ENCODE peak calls at places on chromosome 18, in ten cellular contexts. W, P, B, L, Z, N, F, A, I and K are unnamed samples.

GRCh38 chr18:74928194-74928968 is 280.6 kb downstream of the PTGR3 start:
- DNase-seq in B (no peak), N (no peak), A (no peak), F (no peak), W (no peak), Z (no peak), P (no peak), I (no peak), L (no peak), K (no peak)

GRCh38 chr18:21134895-21135294 is 23.3 kb upstream of the ROCK1 start:
- DNase-seq in A (no peak), P (no peak), Z (no peak), W (no peak), N (no peak), L (no peak), F (no peak), I (peak), B (peak), K (no peak)

GRCh38 chr18:22391571-22392359 is 25.9 kb downstream of the CTAGE1 start:
- DNase-seq in W (no peak), A (no peak), B (no peak), L (no peak), I (no peak), F (no peak), Z (peak), N (no peak), P (peak), K (no peak)

GRCh38 chr18:500556-501405 is at the start of gene COLEC12:
- DNase-seq in N (peak), F (no peak), L (no peak), Z (no peak), P (no peak), A (peak), W (peak), B (no peak), I (peak), K (no peak)

GRCh38 chr18:49023281-49023937 is 72.6 kb upstream of the SMAD7 start:
- DNase-seq in Z (no peak), L (no peak), A (no peak), P (no peak), W (no peak), F (no peak), B (no peak), N (no peak), I (no peak), K (no peak)

GRCh38 chr18:41131050-41131449 is 824.0 kb upstream of the PIK3C3 start:
- DNase-seq in P (no peak), I (no peak), F (no peak), N (no peak), A (no peak), L (no peak), Z (no peak), B (no peak), W (no peak), K (no peak)

GRCh38 chr18:42112657-42113420 is 157.8 kb downstream of the PIK3C3 start:
- DNase-seq in W (no peak), A (no peak), F (no peak), L (no peak), I (peak), B (no peak), N (no peak), P (peak), Z (no peak), K (no peak)

GRCh38 chr18:13137939-13138821 is 80.4 kb upstream of the LDLRAD4 start:
- DNase-seq in P (peak), I (no peak), B (peak), N (no peak), A (peak), Z (peak), F (peak), L (no peak), W (peak), K (no peak)

GRCh38 chr18:12516049-12516677 is 108.4 kb downstream of the PRELID3A start:
- DNase-seq in N (no peak), Z (no peak), A (no peak), W (no peak), P (no peak), F (no peak), L (no peak), I (peak), B (no peak), K (peak)

GRCh38 chr18:2692508-2692907 is 37.0 kb downstream of the SMCHD1 start:
- DNase-seq in N (no peak), A (no peak), Z (no peak), L (no peak), W (no peak), B (no peak), F (no peak), P (no peak), I (no peak), K (no peak)

GRCh38 chr18:9475643-9476580 is 599 bp downstream of the RALBP1 start:
- DNase-seq in P (peak), I (peak), N (no peak), B (peak), Z (peak), L (no peak), W (no peak), A (no peak), F (peak), K (no peak)

GRCh38 chr18:58176915-58177717 is 133.1 kb downstream of the NEDD4L start:
- DNase-seq in N (no peak), A (no peak), F (no peak), B (no peak), Z (no peak), L (no peak), P (peak), I (peak), W (no peak), K (no peak)

GRCh38 chr18:24937624-24938285 is 414.2 kb downstream of the ZNF521 start:
- DNase-seq in P (no peak), F (no peak), A (no peak), Z (no peak), N (no peak), B (no peak), L (no peak), I (no peak), W (no peak), K (peak)

GRCh38 chr18:51070545-51070944 is 40.5 kb downstream of the SMAD4 start:
- DNase-seq in A (no peak), N (no peak), Z (no peak), L (no peak), I (no peak), W (no peak), P (no peak), B (no peak), F (no peak), K (no peak)

GRCh38 chr18:9643549-9643948 is 29.2 kb upstream of the PPP4R1 start:
- DNase-seq in F (no peak), L (no peak), B (no peak), W (peak), P (peak), A (no peak), Z (no peak), I (peak), N (no peak), K (no peak)

GRCh38 chr18:22285299-22286140 is 116.1 kb downstream of the GATA6 start:
- DNase-seq in W (no peak), L (no peak), A (no peak), I (no peak), N (no peak), B (no peak), P (no peak), Z (no peak), F (no peak), K (no peak)

GRCh38 chr18:71485578-71485977 is 1058.6 kb downstream of the CBLN2 start:
- DNase-seq in L (no peak), B (no peak), I (no peak), Z (no peak), P (no peak), N (no peak), F (no peak), W (no peak), A (no peak), K (no peak)

GRCh38 chr18:76456823-76457222 is 38.2 kb downstream of the ZNF516 start:
- DNase-seq in L (no peak), N (no peak), I (no peak), F (no peak), A (no peak), P (no peak), W (peak), Z (no peak), B (no peak), K (no peak)

GRCh38 chr18:74498712-74499629 is 2.8 kb downstream of the CNDP2 start:
- DNase-seq in F (peak), I (no peak), P (peak), A (peak), W (peak), B (peak), L (no peak), Z (peak), N (no peak), K (no peak)

GRCh38 chr18:22604986-22605421 is 187.3 kb upstream of the CTAGE1 start:
- DNase-seq in Z (no peak), I (no peak), B (no peak), N (no peak), A (peak), F (no peak), P (no peak), L (no peak), W (no peak), K (no peak)

GRCh38 chr18:11305507-11305906 is 156.1 kb upstream of the PIEZO2 start:
- DNase-seq in B (no peak), L (no peak), I (no peak), Z (no peak), A (no peak), F (no peak), N (no peak), W (no peak), P (no peak), K (no peak)

GRCh38 chr18:31667185-31667584 is 17.2 kb downstream of the B4GALT6 start:
- DNase-seq in B (no peak), I (no peak), Z (no peak), F (no peak), L (no peak), P (no peak), A (no peak), N (no peak), W (no peak), K (no peak)

GRCh38 chr18:58788470-58788869 is 76.2 kb upstream of the ZNF532 start:
- DNase-seq in P (no peak), L (no peak), A (no peak), F (no peak), N (no peak), W (no peak), B (no peak), I (no peak), Z (no peak), K (no peak)

GRCh38 chr18:4908239-4908638 is 288.8 kb downstream of the AKAIN1 start:
- DNase-seq in L (no peak), I (peak), F (no peak), P (no peak), B (no peak), W (no peak), Z (no peak), A (no peak), N (no peak), K (no peak)

GRCh38 chr18:9831046-9831722 is 54.6 kb upstream of the TXNDC2 start:
- DNase-seq in F (no peak), I (no peak), N (no peak), Z (no peak), A (peak), B (no peak), L (no peak), W (no peak), P (no peak), K (no peak)

GRCh38 chr18:8052237-8052701 is 485.2 kb downstream of the PTPRM start:
- DNase-seq in Z (no peak), A (no peak), L (no peak), W (no peak), I (peak), B (peak), P (peak), F (no peak), N (no peak), K (no peak)

GRCh38 chr18:34795070-34795740 is 85.1 kb downstream of the DTNA start:
- DNase-seq in Z (no peak), I (no peak), B (no peak), L (no peak), F (no peak), A (no peak), N (no peak), P (no peak), W (no peak), K (no peak)

GRCh38 chr18:75141734-75142133 is 67.2 kb downstream of the PTGR3 start:
- DNase-seq in A (no peak), L (no peak), W (no peak), F (no peak), I (no peak), P (no peak), N (no peak), B (no peak), Z (no peak), K (no peak)

GRCh38 chr18:3923750-3924149 is 473.8 kb downstream of the TGIF1 start:
- DNase-seq in W (no peak), Z (no peak), L (no peak), F (no peak), I (no peak), N (no peak), P (no peak), B (no peak), A (no peak), K (no peak)

GRCh38 chr18:887716-888115 is 17.0 kb upstream of the ADCYAP1 start:
- DNase-seq in N (no peak), L (no peak), W (no peak), B (no peak), P (no peak), F (no peak), A (no peak), I (no peak), Z (no peak), K (no peak)

GRCh38 chr18:9722691-9723090 is 14.6 kb downstream of the RAB31 start:
- DNase-seq in F (no peak), A (no peak), B (no peak), P (no peak), N (no peak), L (no peak), W (no peak), Z (peak), I (peak), K (no peak)

GRCh38 chr18:8424917-8425725 is 184.1 kb upstream of the RAB12 start:
- DNase-seq in Z (no peak), B (no peak), F (no peak), I (peak), L (no peak), A (no peak), P (peak), W (no peak), N (no peak), K (no peak)

GRCh38 chr18:12500986-12501385 is 93.3 kb downstream of the PRELID3A start:
- DNase-seq in F (no peak), B (no peak), A (no peak), N (no peak), W (no peak), P (no peak), I (no peak), Z (no peak), L (no peak), K (no peak)

GRCh38 chr18:70284976-70285610 is 3.8 kb upstream of the SOCS6 start:
- DNase-seq in W (no peak), F (no peak), B (no peak), L (no peak), P (no peak), Z (no peak), A (no peak), N (no peak), I (no peak), K (no peak)

GRCh38 chr18:75216212-75216925 is 5.8 kb downstream of the TSHZ1 start:
- DNase-seq in L (no peak), I (peak), F (no peak), A (peak), W (no peak), B (no peak), Z (no peak), N (no peak), P (no peak), K (no peak)